ENCODE peak calls at places on chromosomes 4 and X, in eight cellular contexts. P is osteocyte, H is body of pancreas, V is IMR-90, Z is OCI-LY7, N is bronchial epithelial cell, Y is fibroblast of the aortic adventitia, T is ovary. O is an unnamed sample.

GRCh38 chr4:15677507-15677988 is 4.1 kb upstream of the FAM200B start:
- DNase-seq in N (peak), V (peak), P (no peak), H (peak), Z (no peak), Y (peak), T (no peak), O (no peak)

GRCh38 chr4:171924761-171925376 is 111.7 kb downstream of the GALNTL6 start:
- DNase-seq in H (no peak), P (no peak), Y (no peak), Z (no peak), N (no peak), T (no peak), V (no peak), O (no peak)

GRCh38 chr4:32735856-32736590 is 2015.9 kb downstream of the PCDH7 start:
- DNase-seq in P (no peak), N (no peak), H (no peak), Y (no peak), T (no peak), V (no peak), Z (no peak), O (no peak)

GRCh38 chrX:107701493-107702121 is 73.3 kb downstream of the PRPS1 start:
- DNase-seq in P (no peak), T (no peak), Z (peak), H (no peak), N (no peak), Y (no peak), V (no peak), O (no peak)

GRCh38 chrX:42770566-42770965 is 7.4 kb downstream of the PPP1R2C start:
- DNase-seq in T (no peak), P (no peak), N (no peak), V (no peak), Z (no peak), Y (no peak), H (no peak), O (no peak)

GRCh38 chrX:18099745-18100144 is 120.9 kb downstream of the BEND2 start:
- DNase-seq in V (no peak), T (no peak), Z (no peak), N (peak), P (no peak), Y (no peak), H (no peak), O (no peak)

GRCh38 chrX:16842684-16843083 is 27.5 kb downstream of the RBBP7 start:
- DNase-seq in N (no peak), H (no peak), T (no peak), Z (no peak), V (no peak), P (no peak), Y (no peak), O (no peak)

GRCh38 chr4:102308032-102308799 is 37.1 kb downstream of the SLC39A8 start:
- DNase-seq in Y (peak), T (no peak), V (no peak), H (no peak), P (no peak), Z (peak), N (peak), O (no peak)

GRCh38 chrX:103817502-103817901 is 14.6 kb downstream of the RAB9B start:
- DNase-seq in H (no peak), P (no peak), T (no peak), N (peak), Y (peak), V (peak), Z (peak), O (no peak)

GRCh38 chr4:34432706-34433105 is 1811.6 kb downstream of the ARAP2 start:
- DNase-seq in T (no peak), Z (no peak), Y (no peak), P (no peak), H (no peak), V (no peak), N (no peak), O (no peak)

GRCh38 chr4:109662786-109663185 is 40.5 kb downstream of the CASP6 start:
- DNase-seq in H (no peak), T (no peak), P (no peak), Y (no peak), N (no peak), V (no peak), Z (no peak), O (no peak)

GRCh38 chrX:55524487-55524886 is 34.8 kb upstream of the USP51 start:
- DNase-seq in T (no peak), P (no peak), N (peak), V (peak), H (peak), Z (no peak), Y (peak), O (no peak)

GRCh38 chr4:134201216-134202098 is at the start of gene PABPC4L:
- DNase-seq in Y (peak), H (peak), N (peak), T (peak), V (peak), P (peak), Z (no peak), O (peak)

GRCh38 chr4:74540193-74540592 is 95.3 kb downstream of the AREG start:
- DNase-seq in P (no peak), N (peak), V (peak), T (no peak), Y (peak), Z (no peak), H (no peak), O (no peak)

GRCh38 chr4:2767705-2768074 is 11.6 kb upstream of the TNIP2 start:
- DNase-seq in V (no peak), Y (no peak), P (no peak), T (no peak), H (peak), Z (no peak), N (no peak), O (no peak)

DNA sequence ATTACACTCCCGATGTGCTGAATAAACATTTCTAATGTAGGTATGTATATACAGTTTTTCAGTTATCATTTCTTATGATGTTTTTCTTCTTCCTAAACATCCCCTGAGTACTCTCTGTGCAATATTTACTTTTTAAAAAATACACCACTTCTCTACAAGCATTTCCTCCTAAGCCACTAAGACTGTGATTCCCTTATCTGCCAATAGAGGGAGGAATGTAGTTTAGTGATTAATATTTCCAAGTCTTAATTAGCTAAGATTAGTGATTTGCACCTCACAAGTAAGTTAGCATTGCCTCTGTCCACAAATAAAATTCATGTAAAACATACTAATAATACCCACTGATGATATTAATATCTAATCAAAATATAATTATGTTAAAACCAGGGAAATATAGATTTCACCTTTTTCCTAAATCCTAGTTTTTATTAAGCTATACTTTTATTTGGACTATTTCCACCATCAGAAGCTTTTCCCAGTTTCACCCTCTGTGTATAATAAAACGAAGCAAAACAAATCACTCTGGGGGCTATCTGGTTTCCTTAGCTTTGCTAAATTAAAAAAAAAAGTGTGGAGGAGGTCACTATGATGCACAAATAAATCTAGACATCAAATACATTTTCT is 909.1 kb downstream of the FAT4 start:
- DNase-seq in V (peak), H (no peak), Y (peak), N (peak), T (no peak), Z (no peak), P (no peak), O (no peak)
- TF ChIP-seq CTCF in V (peak), H (peak), Y (peak), N (peak), T (no peak), Z (peak), P (peak), O (peak)

DNA sequence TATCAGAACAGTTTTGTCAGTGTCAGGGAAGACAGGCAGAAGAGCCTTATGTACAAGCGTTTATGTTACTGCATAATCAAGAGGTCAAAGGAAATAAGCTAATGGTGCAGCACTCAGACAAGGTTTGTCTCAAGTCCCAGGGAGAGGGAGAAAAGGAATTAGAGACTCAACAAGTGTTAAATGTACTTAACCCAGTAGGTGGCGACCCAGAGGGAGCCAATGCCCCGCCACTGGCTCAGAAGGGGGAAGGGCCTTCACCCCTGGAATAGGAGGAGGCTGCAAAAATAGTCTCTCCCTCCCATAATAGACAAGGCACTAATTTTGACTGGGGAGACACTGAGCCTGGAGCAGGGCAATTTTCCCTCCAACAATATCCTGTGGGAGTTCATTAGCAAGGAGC is 14.1 kb upstream of the PAPSS1 start:
- DNase-seq in N (no peak), H (no peak), T (no peak), Y (no peak), V (no peak), Z (peak), P (no peak), O (no peak)
- TF ChIP-seq CTCF in N (peak), H (no peak), T (no peak), Y (peak), V (peak), Z (peak), P (peak), O (peak)

GRCh38 chr4:129014566-129015509 is 78.5 kb downstream of the SCLT1 start:
- DNase-seq in P (no peak), N (no peak), T (no peak), V (peak), H (no peak), Y (no peak), Z (no peak), O (no peak)
- TF ChIP-seq CTCF in P (no peak), N (no peak), T (no peak), V (no peak), H (no peak), Y (no peak), Z (no peak), O (no peak)

GRCh38 chr4:82266345-82266744 is 107.4 kb downstream of the HNRNPD start:
- DNase-seq in T (no peak), V (no peak), H (no peak), P (no peak), Z (no peak), Y (no peak), N (no peak), O (no peak)

GRCh38 chr4:82268050-82268825 is 105.6 kb downstream of the HNRNPD start:
- DNase-seq in T (peak), P (no peak), Z (peak), N (peak), V (peak), H (peak), Y (peak), O (peak)

GRCh38 chr4:82268826-82269193 is 105.0 kb downstream of the HNRNPD start:
- DNase-seq in V (no peak), H (no peak), Y (no peak), Z (no peak), N (no peak), T (no peak), P (no peak), O (no peak)
- TF ChIP-seq CTCF in V (no peak), H (no peak), Y (no peak), Z (peak), N (no peak), T (no peak), P (peak), O (no peak)